ENCODE peak calls at places on chromosome 18, in four cellular contexts. One of them, this sample, is unnamed.

GRCh38 chr18:35253655-35254287 is 12.9 kb downstream of the ZNF397 start:
- DNase-seq in M059J: no peak
- DNase-seq in RPMI8226: no peak
- DNase-seq in GM13977: no peak
- DNase-seq in this sample: no peak

GRCh38 chr18:25494888-25495287 is 142.9 kb upstream of the ZNF521 start:
- DNase-seq in GM13977: no peak
- DNase-seq in M059J: peak; percentile 12
- DNase-seq in RPMI8226: no peak
- DNase-seq in this sample: no peak

GRCh38 chr18:69400253-69400975 is at the start of gene DOK6:
- DNase-seq in RPMI8226: peak; percentile 15
- DNase-seq in M059J: peak; percentile 72
- DNase-seq in GM13977: peak; percentile 32
- DNase-seq in this sample: peak; percentile 33

GRCh38 chr18:25113081-25113480 is 238.9 kb downstream of the ZNF521 start:
- DNase-seq in GM13977: no peak
- DNase-seq in RPMI8226: no peak
- DNase-seq in M059J: no peak
- DNase-seq in this sample: no peak

GRCh38 chr18:32714571-32715148 is 58.2 kb downstream of the KLHL14 start:
- DNase-seq in M059J: peak; percentile 26
- DNase-seq in RPMI8226: peak; percentile 71
- DNase-seq in GM13977: peak; percentile 53
- DNase-seq in this sample: no peak

GRCh38 chr18:22093731-22094374 is 75.5 kb upstream of the GATA6 start:
- DNase-seq in M059J: no peak
- DNase-seq in RPMI8226: no peak
- DNase-seq in GM13977: no peak
- DNase-seq in this sample: no peak

GRCh38 chr18:10015941-10016819 is 102.4 kb downstream of the VAPA start:
- DNase-seq in GM13977: no peak
- DNase-seq in RPMI8226: no peak
- DNase-seq in M059J: peak; percentile 82
- DNase-seq in this sample: no peak

GRCh38 chr18:26940744-26941398 is 75.4 kb upstream of the AQP4 start:
- DNase-seq in GM13977: no peak
- DNase-seq in RPMI8226: no peak
- DNase-seq in M059J: no peak
- DNase-seq in this sample: no peak

GRCh38 chr18:12283256-12283655 is 24.8 kb upstream of the TUBB6 start:
- DNase-seq in RPMI8226: no peak
- DNase-seq in M059J: peak; percentile 57
- DNase-seq in GM13977: no peak
- DNase-seq in this sample: no peak

GRCh38 chr18:48441405-48441881 is 32.3 kb upstream of the ZBTB7C start:
- DNase-seq in RPMI8226: no peak
- DNase-seq in M059J: peak; percentile 36
- DNase-seq in GM13977: no peak
- DNase-seq in this sample: no peak

GRCh38 chr18:6376433-6377229 is 38.1 kb downstream of the L3MBTL4 start:
- DNase-seq in GM13977: no peak
- DNase-seq in RPMI8226: no peak
- DNase-seq in M059J: no peak
- DNase-seq in this sample: no peak

GRCh38 chr18:61322265-61322873 is 10.9 kb upstream of the CDH20 start:
- DNase-seq in M059J: peak; percentile 52
- DNase-seq in RPMI8226: peak; percentile 78
- DNase-seq in GM13977: peak; percentile 69
- DNase-seq in this sample: peak; percentile 67

GRCh38 chr18:36812686-36813085 is 16.1 kb downstream of the TPGS2 start:
- DNase-seq in RPMI8226: no peak
- DNase-seq in M059J: no peak
- DNase-seq in GM13977: no peak
- DNase-seq in this sample: no peak

GRCh38 chr18:46418657-46419260 is 238.3 kb downstream of the LOXHD1 start:
- DNase-seq in RPMI8226: no peak
- DNase-seq in M059J: peak; percentile 27
- DNase-seq in GM13977: no peak
- DNase-seq in this sample: no peak

GRCh38 chr18:57469884-57470283 is 34.7 kb downstream of the ONECUT2 start:
- DNase-seq in RPMI8226: no peak
- DNase-seq in GM13977: no peak
- DNase-seq in M059J: peak; percentile 30
- DNase-seq in this sample: no peak

GRCh38 chr18:27004056-27004829 is 138.7 kb upstream of the AQP4 start:
- DNase-seq in RPMI8226: peak; percentile 25
- DNase-seq in M059J: peak; percentile 12
- DNase-seq in GM13977: no peak
- DNase-seq in this sample: no peak

GRCh38 chr18:65735166-65735565 is 15.6 kb upstream of the CDH7 start:
- DNase-seq in GM13977: no peak
- DNase-seq in M059J: no peak
- DNase-seq in RPMI8226: no peak
- DNase-seq in this sample: no peak

GRCh38 chr18:61957801-61958516 is 65.2 kb upstream of the RNF152 start:
- DNase-seq in RPMI8226: no peak
- DNase-seq in M059J: peak; percentile 40
- DNase-seq in GM13977: no peak
- DNase-seq in this sample: no peak

GRCh38 chr18:39604836-39605235 is 2039.2 kb upstream of the CELF4 start:
- DNase-seq in M059J: peak; percentile 43
- DNase-seq in GM13977: no peak
- DNase-seq in RPMI8226: no peak
- DNase-seq in this sample: no peak

GRCh38 chr18:62486290-62486964 is 36.4 kb upstream of the ZCCHC2 start:
- DNase-seq in GM13977: no peak
- DNase-seq in RPMI8226: peak; percentile 28
- DNase-seq in M059J: peak; percentile 92
- DNase-seq in this sample: no peak

GRCh38 chr18:76986391-76986790 is 146.2 kb downstream of the MBP start:
- DNase-seq in GM13977: no peak
- DNase-seq in M059J: no peak
- DNase-seq in RPMI8226: no peak
- DNase-seq in this sample: no peak

GRCh38 chr18:49668583-49669290 is 106.9 kb downstream of the LIPG start:
- DNase-seq in GM13977: no peak
- DNase-seq in M059J: no peak
- DNase-seq in RPMI8226: no peak
- DNase-seq in this sample: no peak

This sample was measured in substantia nigra.